ENCODE peak calls at places on chromosomes 1 and 21, in seven cellular contexts. J is breast epithelium, V is HepG2, E is HFFc6, C is mucosa of gallbladder, D is glomerular endothelial cell, S is cardiac fibroblast. F is an unnamed sample.

GRCh38 chr21:31985398-31985797 is 112.6 kb downstream of the HUNK start:
- DNase-seq in J (no peak), V (no peak), E (no peak), C (no peak), D (no peak), S (no peak), F (no peak)

GRCh38 chr1:204326891-204327290 is 32.8 kb downstream of the PLEKHA6 start:
- DNase-seq in J (no peak), V (no peak), E (no peak), C (no peak), D (no peak), S (no peak), F (no peak)

GRCh38 chr1:59092126-59092525 is 204.8 kb upstream of the FGGY start:
- DNase-seq in J (no peak), V (no peak), E (peak; percentile 63), C (no peak), D (no peak), S (no peak), F (no peak)

GRCh38 chr1:183733610-183734219 is 71.2 kb upstream of the RGL1 start:
- DNase-seq in J (no peak), V (no peak), E (no peak), C (no peak), D (no peak), S (no peak), F (no peak)

GRCh38 chr21:34865922-34866271 is 183.2 kb downstream of the RUNX1 start:
- DNase-seq in J (no peak), V (peak; percentile 16), E (no peak), C (no peak), D (no peak), S (no peak), F (no peak)

GRCh38 chr21:28298251-28298672 is 694.4 kb downstream of the LTN1 start:
- DNase-seq in J (no peak), V (no peak), E (no peak), C (no peak), D (no peak), S (peak; percentile 69), F (peak; percentile 67)

GRCh38 chr21:45111703-45112102 is 37.3 kb downstream of the ADARB1 start:
- DNase-seq in J (no peak), V (no peak), E (no peak), C (no peak), D (no peak), S (no peak), F (no peak)

GRCh38 chr1:176208034-176208433 is 948 bp upstream of the COP1 start:
- DNase-seq in J (no peak), V (no peak), E (no peak), C (no peak), D (no peak), S (no peak), F (no peak)

GRCh38 chr1:111956155-111956817 is 33.2 kb downstream of the KCND3 start:
- DNase-seq in J (no peak), V (no peak), E (no peak), C (no peak), D (no peak), S (no peak), F (no peak)

GRCh38 chr1:161725888-161726630 is 4.7 kb downstream of the FCRLB start:
- DNase-seq in J (no peak), V (peak; percentile 23), E (peak; percentile 46), C (peak; percentile 13), D (no peak), S (peak; percentile 59), F (peak; percentile 19)

GRCh38 chr1:9198538-9199361 is 35.8 kb upstream of the H6PD start:
- DNase-seq in J (no peak), V (no peak), E (no peak), C (no peak), D (no peak), S (peak; percentile 44), F (no peak)

GRCh38 chr21:38824124-38824822 is 18.5 kb downstream of the ETS2 start:
- DNase-seq in J (no peak), V (peak; percentile 95), E (peak; percentile 42), C (peak; percentile 76), D (no peak), S (peak; percentile 74), F (no peak)

GRCh38 chr21:41290106-41290799 is 26.3 kb upstream of the FAM3B start:
- DNase-seq in J (no peak), V (no peak), E (no peak), C (no peak), D (no peak), S (no peak), F (peak; percentile 9)

GRCh38 chr1:3668585-3669300 is 16.4 kb downstream of the TP73 start:
- DNase-seq in J (peak; percentile 72), V (peak; percentile 82), E (no peak), C (peak; percentile 88), D (no peak), S (peak; percentile 40), F (no peak)

GRCh38 chr1:14017531-14017961 is 317.6 kb downstream of the PRDM2 start:
- DNase-seq in J (no peak), V (no peak), E (no peak), C (peak; percentile 89), D (no peak), S (no peak), F (no peak)

GRCh38 chr1:55741516-55741915 is 526.4 kb upstream of the USP24 start:
- DNase-seq in J (no peak), V (no peak), E (no peak), C (no peak), D (no peak), S (peak; percentile 65), F (peak; percentile 43)

GRCh38 chr1:19776287-19776686 is 23.4 kb downstream of the TMCO4 start:
- DNase-seq in J (no peak), V (no peak), E (no peak), C (no peak), D (no peak), S (no peak), F (no peak)

GRCh38 chr1:59161136-59161535 is 135.8 kb upstream of the FGGY start:
- DNase-seq in J (no peak), V (no peak), E (no peak), C (no peak), D (no peak), S (no peak), F (no peak)

GRCh38 chr1:65020774-65021173 is 54.4 kb upstream of the JAK1 start:
- DNase-seq in J (no peak), V (peak; percentile 30), E (no peak), C (no peak), D (no peak), S (peak; percentile 30), F (no peak)

GRCh38 chr1:227824204-227824603 is 8.7 kb downstream of the PRSS38 start:
- DNase-seq in J (no peak), V (no peak), E (no peak), C (no peak), D (no peak), S (no peak), F (no peak)

GRCh38 chr1:9129391-9130041 is 614 bp upstream of the GPR157 start:
- DNase-seq in J (peak; percentile 82), V (peak; percentile 78), E (peak; percentile 7), C (peak; percentile 80), D (no peak), S (peak; percentile 55), F (no peak)

GRCh38 chr1:206029484-206029883 is 5.8 kb upstream of the CTSE start:
- DNase-seq in J (no peak), V (no peak), E (no peak), C (peak; percentile 60), D (no peak), S (peak; percentile 66), F (peak; percentile 56)

GRCh38 chr1:221025391-221026355 is 146.4 kb downstream of the HLX start:
- DNase-seq in J (no peak), V (no peak), E (no peak), C (peak; percentile 34), D (no peak), S (peak; percentile 74), F (no peak)

GRCh38 chr1:109500886-109501285 is 7.0 kb downstream of the CYB561D1 start:
- DNase-seq in J (no peak), V (no peak), E (peak; percentile 81), C (peak; percentile 48), D (no peak), S (no peak), F (no peak)